ENCODE peak calls at places on chromosomes 11 and 22, in six cellular contexts. G, Y, K, W, Q and H are unnamed samples.

GRCh38 chr22:45155050-45155840 is 8.5 kb upstream of the NUP50 start:
- DNase-seq in Y (no peak), Q (no peak), G (no peak), W (no peak), K (no peak), H (no peak)

GRCh38 chr11:66347425-66348276 is at the start of gene B4GAT1:
- DNase-seq in G (peak), Q (peak), K (peak), Y (peak), W (peak), H (peak)

GRCh38 chr22:16783930-16784354 is 41.3 kb downstream of the XKR3 start:
- DNase-seq in W (no peak), Y (no peak), K (no peak), G (peak), Q (no peak), H (no peak)

GRCh38 chr22:31102441-31103081 is 4.8 kb downstream of the SELENOM start:
- DNase-seq in Y (no peak), K (peak), W (no peak), Q (no peak), G (no peak), H (peak)

GRCh38 chr11:77747381-77747969 is 73.0 kb downstream of the RSF1 start:
- DNase-seq in Y (no peak), K (no peak), Q (no peak), G (no peak), W (no peak), H (no peak)

GRCh38 chr11:102197759-102198158 is 87.5 kb downstream of the YAP1 start:
- DNase-seq in W (no peak), G (no peak), Y (no peak), Q (no peak), K (no peak), H (no peak)

GRCh38 chr11:10387209-10388083 is 67.6 kb upstream of the AMPD3 start:
- DNase-seq in G (no peak), Q (no peak), Y (no peak), K (peak), W (no peak), H (peak)

GRCh38 chr11:34151166-34151565 is 45.7 kb downstream of the NAT10 start:
- DNase-seq in Q (no peak), K (no peak), W (no peak), G (no peak), Y (no peak), H (no peak)

GRCh38 chr11:119721129-119722120 is 7.6 kb downstream of the NECTIN1 start:
- DNase-seq in G (peak), Q (no peak), K (no peak), W (no peak), Y (no peak), H (peak)

GRCh38 chr11:64561984-64562722 is 28.9 kb upstream of the SLC22A12 start:
- DNase-seq in G (no peak), Q (no peak), K (no peak), W (no peak), Y (no peak), H (no peak)

GRCh38 chr11:86637976-86638375 is 34.4 kb downstream of the ME3 start:
- DNase-seq in K (no peak), W (no peak), Y (no peak), G (no peak), Q (no peak), H (no peak)

GRCh38 chr11:20045098-20045688 is 115.1 kb downstream of the DBX1 start:
- DNase-seq in Y (no peak), Q (no peak), K (no peak), W (no peak), G (no peak), H (no peak)

GRCh38 chr11:130403301-130403804 is 25.1 kb downstream of the ADAMTS8 start:
- DNase-seq in K (peak), Y (peak), W (no peak), Q (no peak), G (peak), H (no peak)

GRCh38 chr11:67344264-67344663 is 9.1 kb downstream of the POLD4 start:
- DNase-seq in G (no peak), Q (no peak), Y (no peak), K (no peak), W (peak), H (no peak)

GRCh38 chr11:72328366-72329224 is 84.6 kb upstream of the PHOX2A start:
- DNase-seq in W (no peak), Y (no peak), K (no peak), Q (no peak), G (no peak), H (no peak)

GRCh38 chr11:7227724-7228123 is 24.0 kb upstream of the SYT9 start:
- DNase-seq in G (no peak), W (no peak), Y (no peak), K (no peak), Q (no peak), H (no peak)

GRCh38 chr22:46425011-46425410 is 89.5 kb downstream of the TRMU start:
- DNase-seq in Y (peak), W (no peak), K (no peak), G (no peak), Q (no peak), H (peak)

GRCh38 chr22:42335839-42336378 is 65.5 kb upstream of the TCF20 start:
- DNase-seq in G (no peak), Y (no peak), W (no peak), Q (no peak), K (no peak), H (no peak)

GRCh38 chr11:101428918-101429317 is 154.9 kb downstream of the TRPC6 start:
- DNase-seq in K (no peak), Q (no peak), Y (no peak), W (no peak), G (no peak), H (no peak)

GRCh38 chr11:9565822-9566560 is 7.5 kb upstream of the WEE1 start:
- DNase-seq in W (no peak), Y (peak), Q (no peak), G (peak), K (peak), H (peak)

GRCh38 chr11:61890536-61891330 is 612 bp downstream of the FADS3 start:
- DNase-seq in Q (no peak), W (peak), G (peak), Y (peak), K (peak), H (no peak)

GRCh38 chr11:59053387-59053786 is 32.7 kb upstream of the GLYATL1B start:
- DNase-seq in Q (peak), Y (peak), G (no peak), K (peak), W (peak), H (no peak)
- TF ChIP-seq CTCF in Q (peak), Y (peak), G (peak), K (peak), W (peak), H (peak)

DNA sequence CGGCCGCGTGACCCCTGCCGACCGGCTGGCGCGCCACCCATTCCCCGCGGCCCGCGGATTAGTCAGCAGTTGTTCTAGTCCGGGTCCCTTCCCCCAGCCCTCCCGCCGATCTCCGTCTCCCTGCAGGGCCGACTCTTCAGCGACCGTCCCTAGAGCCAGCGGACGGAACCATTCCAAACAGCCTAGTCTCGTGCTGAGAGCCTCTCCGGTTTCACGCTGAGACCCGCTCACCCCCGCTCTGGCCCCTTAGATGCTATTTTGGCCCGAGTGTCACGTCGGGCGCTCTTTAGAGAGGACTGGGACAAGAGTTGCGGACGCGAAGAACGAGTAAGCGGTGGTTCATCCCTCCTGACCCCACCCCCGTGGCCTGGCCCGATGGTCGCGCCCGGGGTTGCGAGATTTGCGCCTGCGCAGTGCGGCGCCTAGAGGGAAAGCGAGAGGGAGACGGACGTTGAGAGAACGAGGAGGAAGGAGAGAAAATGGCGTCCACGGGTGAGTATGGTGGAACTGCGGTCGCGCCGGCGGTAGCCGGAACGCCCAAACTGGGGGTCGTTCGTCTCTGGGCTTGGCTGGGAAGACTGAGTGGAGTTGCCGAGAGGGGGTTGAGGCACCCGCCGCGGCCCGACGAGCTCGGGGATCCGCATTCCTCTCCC is at the start of the genes EWSR1 and RHBDD3:
- DNase-seq in Q (peak), Y (peak), W (peak), G (peak), K (peak), H (peak)
- TF ChIP-seq CTCF in Q (no peak), Y (no peak), W (no peak), G (no peak), K (no peak), H (no peak)

DNA sequence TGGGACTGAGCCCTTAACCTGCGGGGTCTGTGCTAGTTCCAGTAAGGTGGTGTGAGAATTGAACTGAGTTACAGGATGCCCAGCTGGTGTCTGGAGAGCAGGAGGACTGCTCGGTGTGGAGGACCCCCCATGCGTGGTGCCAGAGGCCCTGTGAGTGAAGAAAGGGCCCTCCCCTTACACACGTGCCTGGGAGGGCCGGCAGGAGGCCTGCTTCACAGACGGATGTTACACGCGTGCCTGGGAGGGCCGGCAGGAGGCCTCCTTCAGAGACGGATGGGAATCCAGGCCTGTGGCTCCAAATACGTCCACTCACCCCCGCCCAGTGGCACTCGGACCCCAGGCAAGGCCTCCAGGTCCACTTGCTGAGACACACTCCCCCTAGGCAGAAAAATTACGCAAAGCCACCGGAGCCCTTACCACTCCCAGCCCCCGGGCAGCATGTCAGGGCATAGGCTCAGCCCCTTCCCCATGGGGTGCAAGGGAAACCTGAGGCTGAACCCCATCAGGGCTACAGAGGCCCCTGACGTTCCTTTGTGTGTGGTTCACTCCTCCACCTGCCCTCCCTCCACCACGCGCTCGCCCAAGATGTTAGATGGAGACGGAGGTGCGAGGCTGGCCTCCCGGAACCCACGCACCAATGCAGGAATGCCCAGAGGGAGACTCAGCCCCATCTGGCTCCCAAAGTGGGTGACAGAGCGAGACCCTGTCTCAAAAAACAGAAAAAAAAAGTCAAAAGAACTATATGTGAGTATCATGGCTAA is 227.8 kb downstream of the BRD1 start:
- DNase-seq in Q (no peak), W (no peak), K (peak), Y (no peak), G (no peak), H (no peak)
- TF ChIP-seq CTCF in Q (no peak), W (no peak), K (no peak), Y (no peak), G (no peak), H (no peak)

DNA sequence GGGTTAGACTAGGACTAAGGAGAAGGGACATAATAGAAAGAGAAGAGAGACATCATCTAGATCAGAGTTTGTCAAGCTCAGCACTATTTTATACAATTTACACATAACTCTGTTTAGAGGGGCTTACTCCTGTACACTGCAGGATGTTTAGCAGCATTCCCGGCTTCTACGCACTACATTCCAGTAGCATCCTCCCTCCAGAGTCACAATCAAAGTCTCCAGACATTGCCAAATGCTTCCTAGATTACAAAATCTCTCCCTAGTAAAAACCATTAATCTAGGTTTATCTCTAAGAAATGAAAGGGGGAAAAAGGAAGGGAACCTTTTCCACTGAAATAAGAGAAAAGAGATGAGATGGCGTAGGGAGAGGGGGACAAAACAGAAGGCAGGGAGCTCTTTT is 4.0 kb downstream of the USP28 start:
- DNase-seq in G (no peak), Q (no peak), W (no peak), K (no peak), Y (no peak), H (no peak)
- TF ChIP-seq CTCF in G (no peak), Q (no peak), W (no peak), K (no peak), Y (no peak), H (no peak)